ENCODE peak calls at places on chromosome 17, in ten cellular contexts. L, A, N, Q, D, S, U, G, O and Z are unnamed samples.

GRCh38 chr17:5868916-5869475 is 201.2 kb upstream of the WSCD1 start:
- DNase-seq in A (no peak), O (no peak), S (no peak), U (peak), G (no peak), D (no peak), L (no peak), N (peak), Q (no peak), Z (no peak)

GRCh38 chr17:51590071-51590470 is 329.7 kb downstream of the UTP18 start:
- DNase-seq in D (no peak), L (no peak), A (no peak), U (no peak), Q (no peak), N (no peak), S (no peak), G (no peak), O (no peak), Z (no peak)

GRCh38 chr17:44904001-44904984 is 5.0 kb upstream of the EFTUD2 start:
- DNase-seq in O (no peak), G (peak), U (no peak), L (no peak), A (no peak), D (no peak), Q (no peak), S (no peak), N (no peak), Z (no peak)

GRCh38 chr17:45145035-45145389 is 3.3 kb upstream of the HEXIM1 start:
- DNase-seq in N (no peak), D (no peak), A (peak), S (no peak), U (no peak), Q (no peak), L (no peak), O (no peak), G (no peak), Z (no peak)

GRCh38 chr17:65020284-65020683 is 36.3 kb downstream of the GNA13 start:
- DNase-seq in S (no peak), D (no peak), A (no peak), L (no peak), G (no peak), N (no peak), Q (no peak), O (no peak), U (no peak), Z (no peak)

GRCh38 chr17:45302649-45303173 is 14.1 kb downstream of the MAP3K14 start:
- DNase-seq in Q (peak), U (no peak), G (peak), L (no peak), O (no peak), D (no peak), N (no peak), A (no peak), S (no peak), Z (no peak)

GRCh38 chr17:74961657-74962360 is 10.8 kb downstream of the HID1 start:
- DNase-seq in O (peak), L (peak), D (peak), N (peak), G (peak), S (peak), Q (peak), A (peak), U (peak), Z (peak)

GRCh38 chr17:73291260-73291801 is 20.5 kb downstream of the CDC42EP4 start:
- DNase-seq in G (peak), Q (peak), N (peak), O (peak), S (no peak), U (no peak), D (peak), A (peak), L (no peak), Z (no peak)

GRCh38 chr17:74992223-74992622 is 4.8 kb downstream of the CDR2L start:
- DNase-seq in S (no peak), A (no peak), Q (no peak), G (no peak), U (no peak), L (no peak), D (no peak), N (no peak), O (no peak), Z (no peak)

GRCh38 chr17:82548681-82549303 is 29.3 kb downstream of the FOXK2 start:
- DNase-seq in L (no peak), Q (peak), G (no peak), S (no peak), O (peak), U (no peak), D (peak), A (no peak), N (no peak), Z (no peak)

GRCh38 chr17:28712037-28712704 is 483 bp upstream of the PROCA1 start:
- DNase-seq in G (no peak), U (no peak), N (peak), S (no peak), O (peak), D (peak), A (peak), Q (peak), L (no peak), Z (peak)

GRCh38 chr17:58301504-58302150 is 20.9 kb upstream of the MPO start:
- DNase-seq in U (no peak), N (no peak), A (no peak), Q (no peak), O (no peak), D (no peak), L (no peak), S (no peak), G (no peak), Z (peak)

GRCh38 chr17:74262601-74263000 is 11.4 kb upstream of the DNAI2 start:
- DNase-seq in D (no peak), L (no peak), A (no peak), O (no peak), S (no peak), N (no peak), Q (no peak), U (no peak), G (no peak), Z (no peak)

GRCh38 chr17:79801156-79802038 is 4.5 kb upstream of the CBX8 start:
- DNase-seq in A (no peak), L (no peak), N (peak), Q (no peak), U (no peak), G (peak), S (no peak), D (no peak), O (no peak), Z (no peak)

GRCh38 chr17:41061969-41062368 is 2.1 kb upstream of the KRTAP2-3 start:
- DNase-seq in S (no peak), A (no peak), Q (no peak), G (peak), L (no peak), O (no peak), N (no peak), D (no peak), U (no peak), Z (no peak)

GRCh38 chr17:77424585-77425344 is 284.0 kb downstream of the SEC14L1 start:
- DNase-seq in G (peak), U (no peak), D (peak), Q (no peak), L (no peak), N (no peak), A (peak), O (peak), S (no peak), Z (no peak)

GRCh38 chr17:50986989-50987660 is 121.0 kb upstream of the TOB1 start:
- DNase-seq in U (no peak), L (no peak), Q (no peak), N (no peak), G (peak), O (no peak), S (no peak), D (no peak), A (no peak), Z (no peak)

GRCh38 chr17:38881600-38882191 is 11.8 kb downstream of the LASP1 start:
- DNase-seq in Q (peak), D (peak), S (no peak), G (peak), A (peak), L (no peak), O (peak), U (no peak), N (peak), Z (peak)

GRCh38 chr17:77817953-77818352 is 140.6 kb upstream of the TNRC6C start:
- DNase-seq in G (peak), N (no peak), D (no peak), L (no peak), O (peak), Q (no peak), U (no peak), A (no peak), S (no peak), Z (no peak)

GRCh38 chr17:64938290-64938689 is 19.0 kb upstream of the LRRC37A3 start:
- DNase-seq in L (no peak), N (no peak), Q (no peak), S (no peak), D (no peak), U (no peak), G (no peak), O (no peak), A (no peak), Z (no peak)

GRCh38 chr17:63772801-63773271 is 561 bp downstream of the CCDC47 start:
- DNase-seq in N (no peak), O (no peak), D (no peak), G (peak), L (no peak), Q (no peak), A (no peak), S (peak), U (no peak), Z (no peak)

GRCh38 chr17:574061-574460 is 140.6 kb downstream of the VPS53 start:
- DNase-seq in Q (no peak), G (no peak), O (peak), U (no peak), S (no peak), L (no peak), D (no peak), N (no peak), A (no peak), Z (no peak)

GRCh38 chr17:56358651-56359050 is 205.4 kb downstream of the ANKFN1 start:
- DNase-seq in D (no peak), G (peak), A (no peak), Q (no peak), S (no peak), L (no peak), O (no peak), U (no peak), N (no peak), Z (no peak)

GRCh38 chr17:79388556-79389295 is 222.1 kb downstream of the RBFOX3 start:
- DNase-seq in Q (peak), O (peak), N (peak), A (peak), G (peak), L (peak), U (peak), S (peak), D (peak), Z (peak)

GRCh38 chr17:30477758-30478115 is 529 bp downstream of the GOSR1 start:
- DNase-seq in L (no peak), Q (no peak), N (no peak), A (no peak), D (no peak), G (peak), S (no peak), U (no peak), O (no peak), Z (no peak)

GRCh38 chr17:2050246-2050866 is 4.5 kb upstream of the HIC1 start:
- DNase-seq in U (peak), O (peak), A (peak), L (peak), N (peak), G (peak), S (peak), Q (peak), D (peak), Z (peak)

GRCh38 chr17:42252528-42253172 is 23.5 kb downstream of the STAT5B start:
- DNase-seq in A (no peak), S (no peak), G (no peak), Q (no peak), D (no peak), O (no peak), L (no peak), N (no peak), U (no peak), Z (no peak)

GRCh38 chr17:59310263-59310920 is 21.1 kb upstream of the YPEL2 start:
- DNase-seq in Q (no peak), L (no peak), S (no peak), G (no peak), D (no peak), O (no peak), A (no peak), U (no peak), N (no peak), Z (no peak)

GRCh38 chr17:32491371-32492280 is 4.8 kb downstream of the CDK5R1 start:
- DNase-seq in N (no peak), Q (peak), S (peak), U (peak), A (no peak), L (no peak), O (no peak), G (peak), D (no peak), Z (no peak)

GRCh38 chr17:40148527-40148926 is 8.2 kb downstream of the CASC3 start:
- DNase-seq in G (no peak), U (no peak), Q (no peak), L (no peak), O (no peak), S (no peak), A (no peak), D (no peak), N (no peak), Z (no peak)

GRCh38 chr17:2926019-2926650 is 129.9 kb downstream of the RAP1GAP2 start:
- DNase-seq in G (peak), N (no peak), O (no peak), Q (no peak), L (no peak), A (no peak), S (peak), U (peak), D (no peak), Z (no peak)

GRCh38 chr17:47934856-47935255 is 6.5 kb upstream of the PNPO start:
- DNase-seq in O (no peak), Q (no peak), L (no peak), A (no peak), G (peak), U (no peak), D (no peak), S (no peak), N (no peak), Z (no peak)